ENCODE peak calls at places on chromosomes 2 and 18, in five cellular contexts. Y is adrenal gland, I is upper lobe of right lung, Q is hepatocyte, D is Peyer's patch. J is an unnamed sample. For H3K4me1, the result is how much of the 10 kb centered on the place peaks cover.

GRCh38 chr18:26722582-26722931 is 142.9 kb downstream of the AQP4 start:
- DNase-seq in Y (no peak), I (no peak), Q (no peak), D (no peak), J (no peak)

GRCh38 chr18:33873127-33873526 is 295.1 kb downstream of the ASXL3 start:
- DNase-seq in Y (no peak), I (no peak), Q (no peak), D (no peak), J (no peak)

GRCh38 chr2:236688563-236689392 is 119.2 kb downstream of the ACKR3 start:
- DNase-seq in Y (no peak), I (no peak), Q (no peak), D (no peak), J (no peak)

GRCh38 chr2:26344581-26345283 is 1.2 kb upstream of the SELENOI start:
- DNase-seq in Y (peak), I (no peak), Q (peak), D (peak), J (no peak)

GRCh38 chr18:22542400-22542835 is 124.7 kb upstream of the CTAGE1 start:
- DNase-seq in Y (peak), I (peak), Q (no peak), D (no peak), J (no peak)

GRCh38 chr2:163657257-163657656 is 78.6 kb downstream of the FIGN start:
- DNase-seq in Y (no peak), I (no peak), Q (no peak), D (no peak), J (no peak)

GRCh38 chr2:70354264-70354949 is 52.5 kb upstream of the FAM136A start:
- DNase-seq in Y (no peak), I (no peak), Q (no peak), D (no peak), J (no peak)

GRCh38 chr2:62007555-62007954 is 102.1 kb downstream of the COMMD1 start:
- DNase-seq in Y (no peak), I (no peak), Q (no peak), D (no peak), J (no peak)

GRCh38 chr2:206642075-206643025 is at the start of gene FAM237A:
- DNase-seq in Y (peak), I (peak), Q (peak), D (no peak), J (no peak)

GRCh38 chr2:144097440-144098225 is 422.3 kb downstream of the ZEB2 start:
- DNase-seq in Y (no peak), I (no peak), Q (no peak), D (no peak), J (no peak)

GRCh38 chr2:133458280-133458679 is 110.0 kb downstream of the NCKAP5 start:
- DNase-seq in Y (no peak), I (no peak), Q (no peak), D (no peak), J (no peak)

GRCh38 chr2:41869542-41870256 is 178.1 kb upstream of the PKDCC start:
- DNase-seq in Y (peak), I (peak), Q (peak), D (peak), J (no peak)

GRCh38 chr2:240376739-240377138 is 58.7 kb upstream of the GPC1 start:
- DNase-seq in Y (no peak), I (no peak), Q (no peak), D (no peak), J (no peak)

DNA sequence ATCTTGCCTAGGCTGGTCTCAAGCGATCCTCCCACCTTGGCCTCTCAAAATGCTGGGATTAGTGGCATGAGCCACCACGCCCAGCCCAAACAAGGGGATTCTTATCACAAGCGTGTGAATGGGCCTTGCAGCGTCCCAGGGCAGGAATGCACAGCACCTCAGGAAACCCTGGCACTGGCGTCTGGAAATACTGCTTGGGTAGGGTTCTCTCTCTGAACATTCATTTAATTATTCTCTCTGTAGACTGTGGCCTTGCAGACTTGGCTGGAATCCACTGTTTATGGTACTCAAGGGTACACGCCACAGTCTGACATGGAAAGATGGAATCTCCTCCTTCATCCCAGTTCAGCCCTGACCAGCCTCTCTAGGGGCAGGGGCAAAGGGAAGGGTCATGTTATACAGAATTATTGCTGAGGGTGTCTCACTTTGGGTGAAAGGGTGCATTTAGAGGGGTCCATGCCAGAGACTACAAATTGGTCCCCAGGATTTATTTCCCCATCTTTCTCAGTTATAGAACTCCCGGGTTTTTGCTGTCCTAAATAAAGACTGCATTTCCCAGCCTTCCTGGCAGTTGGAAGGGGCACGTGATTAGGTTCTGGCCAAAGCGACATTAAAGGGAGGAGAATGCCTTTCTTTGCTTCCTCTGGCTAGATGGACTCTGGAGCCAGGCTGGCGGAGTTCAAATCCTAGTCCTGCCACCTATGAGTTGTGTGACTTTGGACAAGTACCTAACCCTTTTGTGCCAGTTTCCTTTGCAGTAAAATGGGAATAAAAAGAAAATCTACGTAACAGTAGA is 147.2 kb upstream of the HAAO start:
- DNase-seq in Y (peak), I (no peak), Q (no peak), D (no peak), J (no peak)
- H3K4me1 ChIP-seq in Y (under half), I (under half), Q (under half), D (under half), J (under half)

GRCh38 chr2:110869472-110870446 is 137.4 kb downstream of the ACOXL start:
- DNase-seq in Y (no peak), I (no peak), Q (no peak), D (no peak), J (no peak)

GRCh38 chr2:110867078-110867477 is 134.7 kb downstream of the ACOXL start:
- DNase-seq in Y (no peak), I (no peak), Q (no peak), D (no peak), J (no peak)

GRCh38 chr2:110866496-110866895 is 134.1 kb downstream of the ACOXL start:
- DNase-seq in Y (no peak), I (no peak), Q (no peak), D (no peak), J (no peak)

GRCh38 chr2:110870545-110870944 is 138.2 kb downstream of the ACOXL start:
- DNase-seq in Y (no peak), I (no peak), Q (no peak), D (no peak), J (no peak)

DNA sequence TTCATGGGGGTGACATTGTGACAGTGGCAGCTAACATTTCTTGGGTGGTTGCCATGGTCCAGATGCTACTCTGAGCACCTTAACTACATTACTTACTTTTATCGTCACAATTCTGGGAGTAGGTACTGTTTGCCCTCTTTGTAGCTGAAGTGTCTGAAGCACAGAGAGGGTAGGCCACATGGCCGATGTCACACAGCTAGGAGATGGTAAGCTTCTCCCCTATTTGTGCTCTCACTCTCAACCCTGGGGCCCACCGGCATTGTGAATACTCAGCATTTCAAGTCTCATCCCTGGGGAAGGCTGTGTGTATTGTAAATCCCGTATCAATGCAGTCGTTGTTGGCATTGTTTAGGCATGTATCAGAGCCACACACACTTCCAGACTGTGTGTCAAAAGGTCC is 136.6 kb downstream of the ACOXL start:
- DNase-seq in Y (no peak), I (no peak), Q (no peak), D (no peak), J (no peak)
- H3K4me1 ChIP-seq in Y (under half), I (under half), Q (under half), D (under half), J (under half)

GRCh38 chr2:181750305-181750704 is 70.0 kb upstream of the NEUROD1 start:
- DNase-seq in Y (no peak), I (no peak), Q (no peak), D (no peak), J (no peak)
- H3K4me1 ChIP-seq in Y (under half), I (under half), Q (under half), D (under half), J (under half)

GRCh38 chr2:218893349-218894167 is 12.9 kb downstream of the WNT10A start:
- DNase-seq in Y (no peak), I (no peak), Q (no peak), D (no peak), J (no peak)
- H3K4me1 ChIP-seq in Y (under half), I (under half), Q (half or more), D (under half), J (under half)

GRCh38 chr18:57789105-57789504 is 14.0 kb downstream of the ATP8B1 start:
- DNase-seq in Y (peak), I (no peak), Q (no peak), D (no peak), J (no peak)
- H3K4me1 ChIP-seq in Y (under half), I (under half), Q (under half), D (under half), J (half or more)

GRCh38 chr2:67689651-67690050 is 292.5 kb downstream of the ETAA1 start:
- DNase-seq in Y (no peak), I (no peak), Q (no peak), D (no peak), J (no peak)
- H3K4me1 ChIP-seq in Y (under half), I (under half), Q (under half), D (under half), J (under half)

J was measured in thoracic aorta.